ENCODE peak calls at places on chromosomes 11 and 22, in eight cellular contexts. W is omental fat pad; Q is PC-3; X is activated T-helper 9 cell treated with anti-CD3 and anti-CD28 coated beads, Interleukin-2, amount 50 U/mL, for 16 hours; G is EL; V is substantia nigra; B is activated CD4-positive, alpha-beta T cell treated with anti-CD3 and anti-CD28 coated beads, Interleukin-2, amount 50 U/mL, for 1 hour; S is HEK293T. J is an unnamed sample.

GRCh38 chr11:7965386-7965785 is at the start of gene NLRP10:
- DNase-seq in W (no peak), Q (peak; percentile 85), X (no peak), G (peak; percentile 96), V (no peak), B (no peak), S (no peak), J (no peak)

GRCh38 chr22:50342651-50343540 is at the start of gene PPP6R2:
- DNase-seq in W (peak; percentile 71), Q (peak; percentile 64), X (peak; percentile 88), G (peak; percentile 77), V (peak; percentile 81), B (peak; percentile 85), S (peak; percentile 93), J (peak; percentile 84)

GRCh38 chr11:20112291-20113146 is 47.8 kb downstream of the DBX1 start:
- DNase-seq in W (peak; percentile 61), Q (peak; percentile 83), X (no peak), G (peak; percentile 94), V (peak; percentile 58), B (no peak), S (peak; percentile 46), J (no peak)

GRCh38 chr11:62505112-62505783 is 41.4 kb downstream of the AHNAK start:
- DNase-seq in W (no peak), Q (no peak), X (no peak), G (no peak), V (peak; percentile 14), B (no peak), S (no peak), J (no peak)

GRCh38 chr11:86067230-86068137 is 1.4 kb downstream of the PICALM start:
- DNase-seq in W (no peak), Q (peak; percentile 25), X (no peak), G (peak; percentile 18), V (no peak), B (no peak), S (no peak), J (no peak)

GRCh38 chr11:74072286-74072685 is 63.4 kb upstream of the UCP3 start:
- DNase-seq in W (no peak), Q (no peak), X (no peak), G (no peak), V (no peak), B (no peak), S (no peak), J (no peak)

GRCh38 chr11:117876341-117877119 is at the start of gene FXYD6:
- DNase-seq in W (no peak), Q (no peak), X (no peak), G (no peak), V (peak; percentile 37), B (no peak), S (peak; percentile 77), J (peak; percentile 69)

GRCh38 chr22:31987180-31987579 is 42.8 kb downstream of the YWHAH start:
- DNase-seq in W (no peak), Q (no peak), X (no peak), G (no peak), V (no peak), B (no peak), S (no peak), J (no peak)

GRCh38 chr22:37057226-37057625 is 5.7 kb downstream of the KCTD17 start:
- DNase-seq in W (no peak), Q (no peak), X (no peak), G (no peak), V (no peak), B (no peak), S (no peak), J (no peak)

GRCh38 chr22:40422558-40423245 is 52.3 kb downstream of the SGSM3 start:
- DNase-seq in W (no peak), Q (no peak), X (no peak), G (no peak), V (no peak), B (no peak), S (no peak), J (no peak)

GRCh38 chr11:128709402-128709801 is 15.5 kb downstream of the FLI1 start:
- DNase-seq in W (no peak), Q (peak; percentile 95), X (no peak), G (peak; percentile 96), V (no peak), B (no peak), S (no peak), J (no peak)

GRCh38 chr22:23689414-23689813 is 1.4 kb upstream of the RGL4 start:
- DNase-seq in W (no peak), Q (no peak), X (no peak), G (no peak), V (no peak), B (no peak), S (no peak), J (no peak)

GRCh38 chr11:64044730-64045386 is 9.1 kb downstream of the FLRT1 start:
- DNase-seq in W (no peak), Q (no peak), X (no peak), G (no peak), V (peak; percentile 59), B (no peak), S (no peak), J (no peak)

GRCh38 chr11:27020736-27021135 is 19.9 kb upstream of the BBOX1 start:
- DNase-seq in W (no peak), Q (no peak), X (no peak), G (no peak), V (no peak), B (no peak), S (no peak), J (no peak)

GRCh38 chr22:37254206-37254866 is 10.3 kb upstream of the RAC2 start:
- DNase-seq in W (no peak), Q (peak; percentile 82), X (no peak), G (peak; percentile 84), V (no peak), B (no peak), S (no peak), J (no peak)

GRCh38 chr11:44149651-44150050 is 54.2 kb downstream of the EXT2 start:
- DNase-seq in W (no peak), Q (no peak), X (no peak), G (no peak), V (no peak), B (no peak), S (no peak), J (no peak)

GRCh38 chr11:128522063-128522942 is 65.1 kb downstream of the ETS1 start:
- DNase-seq in W (peak; percentile 76), Q (peak; percentile 99), X (peak; percentile 86), G (peak; percentile 100), V (peak; percentile 90), B (peak; percentile 86), S (peak; percentile 91), J (peak; percentile 89)

GRCh38 chr11:78037056-78037455 is 14.0 kb upstream of the KCTD14 start:
- DNase-seq in W (no peak), Q (peak; percentile 52), X (no peak), G (peak; percentile 37), V (no peak), B (no peak), S (no peak), J (no peak)

GRCh38 chr22:45125198-45125597 is 38.5 kb upstream of the NUP50 start:
- DNase-seq in W (no peak), Q (no peak), X (no peak), G (peak; percentile 48), V (no peak), B (no peak), S (no peak), J (no peak)

J was measured in DND-41.